ENCODE peak calls at places on chromosomes 2 and 18, in eight cellular contexts. One of them, this sample, is unnamed.

GRCh38 chr2:6806605-6807004 is 59.1 kb downstream of the CMPK2 start:
- DNase-seq in suprapubic skin: no peak
- DNase-seq in body of pancreas: no peak
- DNase-seq in AG10803: no peak
- DNase-seq in left lung: no peak
- DNase-seq in uterus: no peak
- DNase-seq in choroid plexus epithelial cell: no peak
- DNase-seq in AG04449: no peak
- DNase-seq in this sample: no peak

GRCh38 chr2:235773188-235773928 is 279.5 kb downstream of the AGAP1 start:
- DNase-seq in suprapubic skin: no peak
- DNase-seq in body of pancreas: no peak
- DNase-seq in AG10803: no peak
- DNase-seq in left lung: no peak
- DNase-seq in uterus: no peak
- DNase-seq in choroid plexus epithelial cell: no peak
- DNase-seq in AG04449: no peak
- DNase-seq in this sample: no peak

GRCh38 chr2:231433990-231434389 is 30.3 kb downstream of the NCL start:
- DNase-seq in suprapubic skin: no peak
- DNase-seq in body of pancreas: no peak
- DNase-seq in AG10803: no peak
- DNase-seq in left lung: no peak
- DNase-seq in uterus: no peak
- DNase-seq in choroid plexus epithelial cell: no peak
- DNase-seq in AG04449: no peak
- DNase-seq in this sample: no peak

GRCh38 chr2:138059487-138059886 is 95.2 kb downstream of the HNMT start:
- DNase-seq in suprapubic skin: no peak
- DNase-seq in body of pancreas: no peak
- DNase-seq in AG10803: no peak
- DNase-seq in left lung: no peak
- DNase-seq in uterus: no peak
- DNase-seq in choroid plexus epithelial cell: peak
- DNase-seq in AG04449: no peak
- DNase-seq in this sample: no peak

GRCh38 chr2:43223412-43224040 is 2.9 kb downstream of the ZFP36L2 start:
- DNase-seq in suprapubic skin: no peak
- DNase-seq in body of pancreas: no peak
- DNase-seq in AG10803: peak
- DNase-seq in left lung: no peak
- DNase-seq in uterus: no peak
- DNase-seq in choroid plexus epithelial cell: peak
- DNase-seq in AG04449: no peak
- DNase-seq in this sample: peak

GRCh38 chr18:79819951-79820351 is 22.2 kb downstream of the KCNG2 start:
- DNase-seq in suprapubic skin: no peak
- DNase-seq in body of pancreas: peak
- DNase-seq in AG10803: no peak
- DNase-seq in left lung: peak
- DNase-seq in uterus: no peak
- DNase-seq in choroid plexus epithelial cell: no peak
- DNase-seq in AG04449: no peak
- DNase-seq in this sample: no peak

GRCh38 chr2:58720770-58721697 is 479.9 kb upstream of the FANCL start:
- DNase-seq in suprapubic skin: no peak
- DNase-seq in body of pancreas: no peak
- DNase-seq in AG10803: no peak
- DNase-seq in left lung: no peak
- DNase-seq in uterus: no peak
- DNase-seq in choroid plexus epithelial cell: no peak
- DNase-seq in AG04449: no peak
- DNase-seq in this sample: no peak

GRCh38 chr2:240782221-240782885 is 37.7 kb downstream of the KIF1A start:
- DNase-seq in suprapubic skin: no peak
- DNase-seq in body of pancreas: no peak
- DNase-seq in AG10803: no peak
- DNase-seq in left lung: no peak
- DNase-seq in uterus: no peak
- DNase-seq in choroid plexus epithelial cell: no peak
- DNase-seq in AG04449: no peak
- DNase-seq in this sample: no peak

GRCh38 chr2:148130571-148130970 is 109.7 kb downstream of the MBD5 start:
- DNase-seq in suprapubic skin: no peak
- DNase-seq in body of pancreas: peak
- DNase-seq in AG10803: peak
- DNase-seq in left lung: no peak
- DNase-seq in uterus: no peak
- DNase-seq in choroid plexus epithelial cell: peak
- DNase-seq in AG04449: peak
- DNase-seq in this sample: peak

GRCh38 chr2:189580267-189580661 is 322 bp downstream of the SLC40A1 start:
- DNase-seq in suprapubic skin: no peak
- DNase-seq in body of pancreas: peak
- DNase-seq in AG10803: no peak
- DNase-seq in left lung: peak
- DNase-seq in uterus: peak
- DNase-seq in choroid plexus epithelial cell: peak
- DNase-seq in AG04449: no peak
- DNase-seq in this sample: no peak

GRCh38 chr18:2971741-2972552 is 41.0 kb downstream of the LPIN2 start:
- DNase-seq in suprapubic skin: no peak
- DNase-seq in body of pancreas: peak
- DNase-seq in AG10803: peak
- DNase-seq in left lung: peak
- DNase-seq in uterus: no peak
- DNase-seq in choroid plexus epithelial cell: peak
- DNase-seq in AG04449: no peak
- DNase-seq in this sample: peak

GRCh38 chr2:155913356-155913755 is 419.2 kb downstream of the NR4A2 start:
- DNase-seq in suprapubic skin: no peak
- DNase-seq in body of pancreas: no peak
- DNase-seq in AG10803: no peak
- DNase-seq in left lung: no peak
- DNase-seq in uterus: no peak
- DNase-seq in choroid plexus epithelial cell: no peak
- DNase-seq in AG04449: no peak
- DNase-seq in this sample: no peak

GRCh38 chr2:217444932-217445331 is 557.9 kb downstream of the TNS1 start:
- DNase-seq in suprapubic skin: no peak
- DNase-seq in body of pancreas: no peak
- DNase-seq in AG10803: no peak
- DNase-seq in left lung: no peak
- DNase-seq in uterus: no peak
- DNase-seq in choroid plexus epithelial cell: no peak
- DNase-seq in AG04449: no peak
- DNase-seq in this sample: no peak

GRCh38 chr2:64462940-64463339 is 9.0 kb downstream of the LGALSL start:
- DNase-seq in suprapubic skin: no peak
- DNase-seq in body of pancreas: no peak
- DNase-seq in AG10803: peak
- DNase-seq in left lung: no peak
- DNase-seq in uterus: no peak
- DNase-seq in choroid plexus epithelial cell: peak
- DNase-seq in AG04449: no peak
- DNase-seq in this sample: no peak

GRCh38 chr2:45813003-45813601 is 161.6 kb downstream of the PRKCE start:
- DNase-seq in suprapubic skin: peak
- DNase-seq in body of pancreas: no peak
- DNase-seq in AG10803: no peak
- DNase-seq in left lung: no peak
- DNase-seq in uterus: peak
- DNase-seq in choroid plexus epithelial cell: no peak
- DNase-seq in AG04449: no peak
- DNase-seq in this sample: peak

GRCh38 chr2:85324639-85325465 is 2.9 kb downstream of the TGOLN2 start:
- DNase-seq in suprapubic skin: no peak
- DNase-seq in body of pancreas: peak
- DNase-seq in AG10803: no peak
- DNase-seq in left lung: no peak
- DNase-seq in uterus: no peak
- DNase-seq in choroid plexus epithelial cell: peak
- DNase-seq in AG04449: no peak
- DNase-seq in this sample: peak

DNA sequence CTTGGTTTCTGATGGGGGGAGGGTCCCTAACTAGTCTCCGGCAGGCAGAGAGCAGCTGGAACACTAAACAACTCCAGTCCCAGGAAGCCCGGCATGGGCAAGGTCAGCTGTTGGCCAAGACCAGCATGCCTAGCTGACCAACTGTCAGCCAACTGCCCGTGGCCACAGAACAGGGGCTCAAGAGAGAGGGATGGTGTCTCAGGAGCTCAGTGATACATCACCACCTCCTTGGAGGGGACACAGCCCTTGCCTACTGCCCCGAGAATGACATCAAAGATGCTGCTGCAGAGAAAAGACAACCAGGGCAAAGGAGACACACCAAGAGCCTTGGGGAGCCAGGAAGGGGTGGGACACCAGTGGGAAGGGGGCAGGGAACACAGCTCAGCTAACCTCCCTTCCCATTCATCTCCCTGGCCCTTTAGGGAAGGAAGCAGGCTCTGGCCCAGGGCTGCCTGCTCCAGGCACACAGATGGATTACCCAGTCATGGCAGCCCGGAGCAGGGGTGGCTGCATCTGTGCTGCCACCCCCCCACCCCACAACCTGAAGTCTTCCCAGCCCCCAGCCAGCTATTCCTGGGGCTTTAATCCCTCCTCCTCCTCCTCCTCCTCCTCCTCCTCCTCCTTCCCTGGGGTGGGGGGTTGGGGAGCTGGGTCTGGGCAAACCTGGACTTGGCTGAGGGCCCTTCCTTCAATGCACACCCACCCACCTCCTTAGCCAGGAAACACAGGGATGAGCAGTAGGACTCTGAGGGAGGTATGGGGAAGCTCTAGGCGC is 1.9 kb downstream of the BIN1 start:
- DNase-seq in suprapubic skin: peak
- DNase-seq in body of pancreas: no peak
- DNase-seq in AG10803: no peak
- DNase-seq in left lung: no peak
- DNase-seq in uterus: peak
- DNase-seq in choroid plexus epithelial cell: no peak
- DNase-seq in AG04449: no peak
- DNase-seq in this sample: no peak
- H3K4me3 ChIP-seq in suprapubic skin: peak
- H3K4me3 ChIP-seq in body of pancreas: no peak
- H3K4me3 ChIP-seq in AG10803: peak
- H3K4me3 ChIP-seq in left lung: peak
- H3K4me3 ChIP-seq in uterus: peak
- H3K4me3 ChIP-seq in choroid plexus epithelial cell: peak
- H3K4me3 ChIP-seq in AG04449: peak
- H3K4me3 ChIP-seq in this sample: peak

GRCh38 chr2:207166039-207166348 is 246 bp upstream of the KLF7 start:
- DNase-seq in suprapubic skin: peak
- DNase-seq in body of pancreas: peak
- DNase-seq in AG10803: peak
- DNase-seq in left lung: peak
- DNase-seq in uterus: peak
- DNase-seq in choroid plexus epithelial cell: peak
- DNase-seq in AG04449: peak
- DNase-seq in this sample: peak

GRCh38 chr2:207165121-207166038 is at the start of gene KLF7:
- DNase-seq in suprapubic skin: peak
- DNase-seq in body of pancreas: peak
- DNase-seq in AG10803: peak
- DNase-seq in left lung: peak
- DNase-seq in uterus: peak
- DNase-seq in choroid plexus epithelial cell: peak
- DNase-seq in AG04449: no peak
- DNase-seq in this sample: peak

GRCh38 chr2:207163815-207164747 is 1.7 kb downstream of the KLF7 start:
- DNase-seq in suprapubic skin: peak
- DNase-seq in body of pancreas: peak
- DNase-seq in AG10803: peak
- DNase-seq in left lung: peak
- DNase-seq in uterus: peak
- DNase-seq in choroid plexus epithelial cell: peak
- DNase-seq in AG04449: no peak
- DNase-seq in this sample: peak

GRCh38 chr2:207167129-207167923 is 1.6 kb upstream of the KLF7 start:
- DNase-seq in suprapubic skin: no peak
- DNase-seq in body of pancreas: peak
- DNase-seq in AG10803: peak
- DNase-seq in left lung: no peak
- DNase-seq in uterus: no peak
- DNase-seq in choroid plexus epithelial cell: peak
- DNase-seq in AG04449: peak
- DNase-seq in this sample: peak

GRCh38 chr2:207166349-207167128 is 791 bp upstream of the KLF7 start:
- DNase-seq in suprapubic skin: peak
- DNase-seq in body of pancreas: peak
- DNase-seq in AG10803: peak
- DNase-seq in left lung: peak
- DNase-seq in uterus: peak
- DNase-seq in choroid plexus epithelial cell: peak
- DNase-seq in AG04449: no peak
- DNase-seq in this sample: peak
- TF ChIP-seq CTCF in suprapubic skin: peak
- TF ChIP-seq CTCF in body of pancreas: no peak
- TF ChIP-seq CTCF in AG10803: no peak
- TF ChIP-seq CTCF in left lung: peak
- TF ChIP-seq CTCF in uterus: peak
- TF ChIP-seq CTCF in choroid plexus epithelial cell: no peak
- TF ChIP-seq CTCF in AG04449: peak
- TF ChIP-seq CTCF in this sample: peak

GRCh38 chr2:163732718-163733117 is 3.1 kb downstream of the FIGN start:
- DNase-seq in suprapubic skin: no peak
- DNase-seq in body of pancreas: no peak
- DNase-seq in AG10803: peak
- DNase-seq in left lung: no peak
- DNase-seq in uterus: no peak
- DNase-seq in choroid plexus epithelial cell: no peak
- DNase-seq in AG04449: no peak
- DNase-seq in this sample: no peak
- H3K4me3 ChIP-seq in suprapubic skin: peak
- H3K4me3 ChIP-seq in body of pancreas: no peak
- H3K4me3 ChIP-seq in AG10803: peak
- H3K4me3 ChIP-seq in left lung: peak
- H3K4me3 ChIP-seq in uterus: peak
- H3K4me3 ChIP-seq in choroid plexus epithelial cell: peak
- H3K4me3 ChIP-seq in AG04449: no peak
- H3K4me3 ChIP-seq in this sample: no peak

DNA sequence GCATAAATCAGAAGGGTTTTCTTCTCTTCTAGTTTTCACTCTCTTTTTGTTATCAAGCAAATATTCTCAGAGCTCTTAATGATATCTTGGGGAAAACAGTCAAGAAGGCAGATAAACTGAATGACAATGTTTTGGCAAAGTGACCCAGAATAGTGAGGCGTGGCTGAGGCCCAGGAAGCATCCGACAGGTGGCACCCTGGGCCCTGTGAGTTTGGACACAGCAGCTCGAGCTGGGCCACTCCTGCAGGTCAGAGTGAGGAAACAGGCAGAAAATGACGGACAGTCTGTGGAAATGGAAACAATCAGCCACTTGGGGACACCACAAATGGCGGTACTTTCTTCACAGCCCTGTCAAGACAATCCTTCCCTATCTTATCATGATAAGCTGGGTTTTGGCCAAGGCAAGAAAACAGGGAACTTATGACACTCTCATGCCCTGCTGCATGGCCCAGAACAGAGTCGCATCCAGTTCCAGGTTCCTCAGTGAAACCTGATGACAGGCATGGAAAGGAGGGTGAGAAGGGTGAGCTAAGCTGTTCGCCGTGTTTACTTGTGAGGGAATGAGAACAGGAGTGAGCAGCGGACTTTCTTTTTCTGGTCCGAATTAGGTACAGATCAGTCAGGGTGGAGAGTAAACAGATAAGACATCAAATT is 32.1 kb downstream of the MRPL44 start:
- DNase-seq in suprapubic skin: no peak
- DNase-seq in body of pancreas: peak
- DNase-seq in AG10803: no peak
- DNase-seq in left lung: no peak
- DNase-seq in uterus: no peak
- DNase-seq in choroid plexus epithelial cell: no peak
- DNase-seq in AG04449: no peak
- DNase-seq in this sample: no peak
- TF ChIP-seq CTCF in suprapubic skin: no peak
- TF ChIP-seq CTCF in body of pancreas: peak
- TF ChIP-seq CTCF in AG10803: no peak
- TF ChIP-seq CTCF in left lung: no peak
- TF ChIP-seq CTCF in uterus: no peak
- TF ChIP-seq CTCF in choroid plexus epithelial cell: no peak
- TF ChIP-seq CTCF in AG04449: no peak
- TF ChIP-seq CTCF in this sample: no peak

This sample was measured in fibroblast of villous mesenchyme.